ENCODE peak calls at places on chromosomes 16 and 17, in four cellular contexts. W, X, F and Y are unnamed samples.

GRCh38 chr17:36004604-36005003 is 3.3 kb upstream of the CCL15 start:
- DNase-seq in F (no peak), W (no peak), X (peak), Y (no peak)

GRCh38 chr17:40224707-40225092 is 5.6 kb downstream of the WIPF2 start:
- DNase-seq in F (no peak), X (no peak), W (peak), Y (peak)

GRCh38 chr17:13671341-13671740 is 69.6 kb upstream of the HS3ST3A1 start:
- DNase-seq in W (no peak), F (no peak), X (no peak), Y (peak)

GRCh38 chr16:68425498-68426354 is 22.6 kb downstream of the SMPD3 start:
- DNase-seq in W (no peak), X (no peak), F (no peak), Y (no peak)

GRCh38 chr16:78206623-78207223 is 107.3 kb downstream of the WWOX start:
- DNase-seq in W (no peak), X (no peak), F (no peak), Y (no peak)

GRCh38 chr16:15642557-15643452 is at the start of gene MARF1:
- DNase-seq in X (peak), F (peak), W (peak), Y (peak)

GRCh38 chr17:21008992-21009671 is 33.7 kb downstream of the USP22 start:
- DNase-seq in F (no peak), X (no peak), W (no peak), Y (no peak)

GRCh38 chr16:2365895-2366294 is 25.4 kb upstream of the ABCA3 start:
- DNase-seq in X (no peak), F (peak), W (peak), Y (peak)

GRCh38 chr16:57653936-57654335 is 14.2 kb upstream of the ADGRG3 start:
- DNase-seq in X (no peak), W (no peak), F (no peak), Y (no peak)

GRCh38 chr17:65455972-65456343 is 105.5 kb downstream of the AXIN2 start:
- DNase-seq in F (no peak), X (no peak), W (peak), Y (no peak)

GRCh38 chr16:1981972-1982574 is 804 bp upstream of the NOXO1 start:
- DNase-seq in X (no peak), F (no peak), W (no peak), Y (no peak)

GRCh38 chr16:51062039-51062438 is 89.0 kb downstream of the SALL1 start:
- DNase-seq in F (no peak), W (no peak), X (no peak), Y (no peak)

GRCh38 chr17:77783991-77784820 is 174.3 kb upstream of the TNRC6C start:
- DNase-seq in X (peak), W (no peak), F (no peak), Y (no peak)

GRCh38 chr17:35368086-35368824 is 5.2 kb downstream of the SLFN11 start:
- DNase-seq in F (no peak), X (peak), W (peak), Y (no peak)

DNA sequence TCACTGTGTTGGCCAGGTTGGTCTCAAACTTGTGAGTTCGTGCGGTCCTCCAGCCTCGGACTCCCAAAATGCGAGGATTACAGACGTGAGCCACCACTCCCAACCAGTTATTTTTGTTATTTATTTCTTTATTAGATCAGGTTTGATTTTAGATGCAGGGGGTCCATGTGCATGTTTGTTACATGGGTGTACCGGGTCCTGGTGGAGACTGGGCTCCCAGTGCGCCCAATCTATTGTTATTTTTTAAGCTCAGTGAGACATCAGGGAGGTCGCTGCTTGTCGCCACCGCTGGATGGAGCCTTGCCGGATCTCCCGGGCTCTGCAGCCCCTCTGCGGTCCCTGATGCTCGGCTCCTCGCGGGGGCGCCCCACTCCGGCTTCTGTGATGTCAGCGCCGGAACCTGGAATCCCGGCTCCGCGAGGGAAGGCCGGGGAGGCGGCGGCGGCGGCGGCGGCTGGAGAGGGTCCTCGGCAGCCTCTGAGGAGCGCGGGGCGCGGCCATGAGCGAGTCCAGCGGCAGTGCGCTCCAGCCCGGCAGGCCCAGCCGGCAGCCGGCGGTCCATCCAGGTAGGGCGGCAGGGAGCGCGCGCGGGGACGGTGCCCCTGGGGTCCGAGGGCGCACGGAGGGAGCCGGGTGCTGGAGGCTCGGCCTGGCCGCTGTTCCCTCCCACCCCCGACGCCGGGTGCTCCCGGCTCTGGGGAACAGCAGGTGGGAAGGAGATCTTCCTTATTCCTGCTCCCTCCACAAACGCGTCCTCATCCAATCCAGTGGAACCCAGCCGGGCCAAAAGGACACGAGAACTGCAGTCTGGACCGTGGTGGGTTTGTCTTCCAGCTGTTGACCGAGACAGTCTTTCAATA is at the start of gene TMC7:
- DNase-seq in W (peak), X (peak), F (peak), Y (peak)
- H3K4me3 ChIP-seq in W (peak), X (no peak), F (peak), Y (peak)

DNA sequence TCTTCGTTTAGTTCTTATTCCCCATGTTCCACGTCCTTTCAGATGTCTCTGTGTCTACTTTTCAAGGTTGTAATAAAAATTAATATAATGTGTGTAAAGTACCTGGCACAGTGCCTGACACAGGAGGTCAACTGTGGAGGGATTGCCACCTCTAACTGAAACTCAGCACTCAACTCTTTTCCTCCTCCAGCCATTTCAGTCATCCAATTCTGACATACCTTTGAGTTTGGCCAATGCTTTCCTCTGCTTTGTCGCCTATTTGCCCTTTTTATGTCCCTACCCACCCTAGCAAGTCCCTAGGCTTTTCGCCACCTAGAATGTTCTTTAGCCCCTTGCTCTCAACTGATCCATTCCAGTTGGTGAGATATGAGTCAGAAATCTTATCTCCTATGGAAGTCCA is 1.6 kb downstream of the UBE2Z start:
- DNase-seq in X (no peak), W (peak), F (no peak), Y (no peak)
- H3K4me3 ChIP-seq in X (peak), W (peak), F (peak), Y (peak)

GRCh38 chr16:58684001-58684353 is 593 bp downstream of the SLC38A7 start:
- DNase-seq in F (no peak), W (peak), X (no peak), Y (no peak)

GRCh38 chr16:58679763-58680162 is 4.8 kb downstream of the SLC38A7 start:
- DNase-seq in F (no peak), X (no peak), W (no peak), Y (no peak)

GRCh38 chr16:58678269-58678668 is 6.3 kb downstream of the SLC38A7 start:
- DNase-seq in X (no peak), W (no peak), F (no peak), Y (no peak)

GRCh38 chr16:58684354-58685083 is at the start of gene SLC38A7:
- DNase-seq in X (peak), W (peak), F (peak), Y (peak)

GRCh38 chr16:58678716-58679115 is 5.9 kb downstream of the SLC38A7 start:
- DNase-seq in W (no peak), F (no peak), X (no peak), Y (no peak)
- H3K4me3 ChIP-seq in W (no peak), F (no peak), X (no peak), Y (no peak)

GRCh38 chr16:16973726-16974125 is 497.0 kb downstream of the XYLT1 start:
- DNase-seq in W (no peak), F (no peak), X (no peak), Y (no peak)
- H3K4me3 ChIP-seq in W (no peak), F (no peak), X (no peak), Y (no peak)

GRCh38 chr17:4558311-4558972 is 1.9 kb downstream of the GGT6 start:
- DNase-seq in W (no peak), X (no peak), F (no peak), Y (no peak)

GRCh38 chr17:4559851-4560820 is at the start of gene GGT6:
- DNase-seq in W (no peak), F (no peak), X (no peak), Y (no peak)

GRCh38 chr17:4557626-4558310 is 2.6 kb upstream of the MYBBP1A start:
- DNase-seq in F (no peak), X (no peak), W (no peak), Y (no peak)

GRCh38 chr17:4560837-4561241 is 462 bp upstream of the GGT6 start:
- DNase-seq in X (no peak), F (peak), W (no peak), Y (no peak)

GRCh38 chr17:4559139-4559791 is 1.1 kb downstream of the GGT6 start:
- DNase-seq in X (no peak), W (no peak), F (no peak), Y (no peak)
- H3K4me3 ChIP-seq in X (no peak), W (no peak), F (no peak), Y (no peak)

GRCh38 chr16:87766485-87766797 is 655 bp upstream of the KLHDC4 start:
- DNase-seq in F (no peak), W (no peak), X (no peak), Y (no peak)
- H3K4me3 ChIP-seq in F (peak), W (peak), X (peak), Y (peak)